ENCODE peak calls at places on chromosomes 4 and X, in five cellular contexts. C is IMR-90; G is lower leg skin; T is GM10248; X is CD4-positive, alpha-beta T cell. K is an unnamed sample.

GRCh38 chr4:6402566-6403399 is 69.6 kb downstream of the PPP2R2C start:
- DNase-seq in C (no peak), G (no peak), T (no peak), X (no peak), K (no peak)

GRCh38 chrX:43661521-43662240 is 5.6 kb downstream of the MAOA start:
- DNase-seq in C (no peak), G (no peak), T (no peak), X (no peak), K (no peak)

GRCh38 chrX:129590596-129590995 is 50.5 kb downstream of the OCRL start:
- DNase-seq in C (no peak), G (no peak), T (no peak), X (no peak), K (no peak)

GRCh38 chrX:72621619-72622485 is 49.2 kb upstream of the HDAC8 start:
- DNase-seq in C (peak), G (no peak), T (peak), X (no peak), K (no peak)

GRCh38 chr4:31078661-31079060 is 358.5 kb downstream of the PCDH7 start:
- DNase-seq in C (no peak), G (no peak), T (no peak), X (no peak), K (no peak)

GRCh38 chr4:78254893-78255292 is 197.8 kb downstream of the FRAS1 start:
- DNase-seq in C (no peak), G (no peak), T (no peak), X (no peak), K (no peak)

GRCh38 chr4:3680656-3681055 is 85.5 kb upstream of the ADRA2C start:
- DNase-seq in C (no peak), G (no peak), T (no peak), X (no peak), K (no peak)

GRCh38 chrX:66674506-66674905 is 35.6 kb upstream of the EDA2R start:
- DNase-seq in C (no peak), G (no peak), T (no peak), X (no peak), K (no peak)

GRCh38 chrX:121863976-121864375 is 816.6 kb downstream of the GLUD2 start:
- DNase-seq in C (no peak), G (no peak), T (no peak), X (no peak), K (no peak)

GRCh38 chrX:13690836-13691235 is 1.9 kb downstream of the RAB9A start:
- DNase-seq in C (no peak), G (no peak), T (no peak), X (no peak), K (no peak)

GRCh38 chrX:3346436-3347329 is at the start of gene MXRA5:
- DNase-seq in C (peak), G (no peak), T (no peak), X (no peak), K (peak)

GRCh38 chrX:114906978-114907510 is 110.4 kb downstream of the IL13RA2 start:
- DNase-seq in C (no peak), G (no peak), T (no peak), X (no peak), K (no peak)

GRCh38 chr4:151012836-151013235 is 2.2 kb downstream of the LRBA start:
- DNase-seq in C (no peak), G (no peak), T (no peak), X (no peak), K (no peak)

GRCh38 chr4:176335421-176335820 is 15.7 kb downstream of the SPCS3 start:
- DNase-seq in C (peak), G (no peak), T (no peak), X (no peak), K (no peak)

GRCh38 chr4:74480267-74480666 is 35.3 kb downstream of the AREG start:
- DNase-seq in C (no peak), G (peak), T (no peak), X (no peak), K (no peak)

GRCh38 chrX:87896057-87896456 is 378.5 kb downstream of the KLHL4 start:
- DNase-seq in C (no peak), G (no peak), T (no peak), X (no peak), K (no peak)

GRCh38 chr4:714087-714486 is 8.5 kb downstream of the PCGF3 start:
- DNase-seq in C (no peak), G (no peak), T (no peak), X (no peak), K (no peak)

GRCh38 chrX:135114392-135114791 is 5.9 kb downstream of the ETDB start:
- DNase-seq in C (no peak), G (no peak), T (peak), X (no peak), K (no peak)

GRCh38 chrX:8366491-8366890 is 98.1 kb upstream of the VCX3B start:
- DNase-seq in C (no peak), G (no peak), T (no peak), X (no peak), K (no peak)

GRCh38 chrX:8364369-8365141 is 100.1 kb upstream of the VCX3B start:
- DNase-seq in C (no peak), G (no peak), T (no peak), X (no peak), K (no peak)
- TF ChIP-seq CTCF in C (no peak), G (no peak), T (peak), X (no peak), K (peak)

GRCh38 chr4:133483600-133484246 is 334.6 kb downstream of the PCDH10 start:
- DNase-seq in C (peak), G (no peak), T (no peak), X (no peak), K (no peak)
- TF ChIP-seq CTCF in C (peak), G (no peak), T (no peak), X (no peak), K (peak)

DNA sequence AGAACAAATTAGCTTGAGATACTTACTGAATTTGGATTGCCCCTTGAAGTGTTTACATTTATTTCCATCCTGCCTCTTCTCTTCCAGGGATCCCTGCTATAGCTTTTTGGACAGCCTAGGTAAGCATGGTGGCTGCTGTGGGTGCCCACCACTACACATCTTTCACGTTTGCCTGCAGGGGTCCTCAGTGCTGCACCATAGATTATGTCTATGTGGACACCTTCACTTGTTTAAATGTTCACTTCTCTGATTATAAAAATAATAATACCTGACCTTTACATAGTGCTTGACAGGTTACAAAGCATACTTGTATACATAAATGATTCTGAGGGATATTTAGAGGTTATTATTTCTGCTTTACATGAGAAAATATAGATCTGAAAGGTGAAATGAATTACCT is 67.9 kb upstream of the SLC4A4 start:
- DNase-seq in C (peak), G (no peak), T (no peak), X (no peak), K (no peak)
- TF ChIP-seq CTCF in C (peak), G (no peak), T (peak), X (no peak), K (peak)

GRCh38 chrX:55253528-55253927 is 11.2 kb downstream of the PAGE3 start:
- DNase-seq in C (no peak), G (no peak), T (no peak), X (no peak), K (no peak)
- TF ChIP-seq CTCF in C (no peak), G (no peak), T (no peak), X (no peak), K (no peak)

GRCh38 chr4:186885289-186885688 is 161.6 kb upstream of the FAT1 start:
- DNase-seq in C (no peak), G (no peak), T (no peak), X (no peak), K (no peak)
- TF ChIP-seq CTCF in C (no peak), G (no peak), T (no peak), X (no peak), K (no peak)

DNA sequence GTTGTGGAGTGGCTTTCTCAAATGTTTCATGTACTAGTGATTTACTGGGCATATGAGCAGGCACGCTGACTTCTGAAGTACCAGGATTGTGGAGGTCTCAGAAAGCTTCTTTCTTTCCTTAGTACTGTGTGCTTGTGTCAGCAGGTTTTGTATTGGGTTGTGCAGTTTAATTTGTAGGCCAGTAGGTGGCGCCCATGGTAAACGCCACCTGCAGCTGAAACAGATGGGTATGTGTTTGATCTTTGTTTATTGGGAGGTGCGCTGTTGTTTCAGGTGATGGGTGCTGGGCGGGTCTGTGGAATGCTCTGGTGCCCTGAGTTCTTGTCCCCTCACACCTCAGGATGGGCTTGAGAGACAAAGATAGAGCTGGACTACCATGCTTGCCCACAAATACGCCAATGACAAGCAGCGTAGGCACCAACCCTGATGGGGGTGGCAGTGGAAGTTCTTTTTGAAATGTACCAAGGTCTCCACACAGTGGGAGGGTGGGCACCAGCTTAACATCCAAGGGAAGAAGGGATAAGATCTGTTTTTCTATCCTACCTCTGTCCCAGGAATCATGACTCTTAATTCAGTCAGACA is 141.5 kb downstream of the RPS6KA6 start:
- DNase-seq in C (peak), G (no peak), T (peak), X (no peak), K (no peak)
- TF ChIP-seq CTCF in C (peak), G (no peak), T (peak), X (no peak), K (peak)

GRCh38 chrX:39688576-39689373 is 409.0 kb downstream of the BCOR start:
- DNase-seq in C (peak), G (no peak), T (peak), X (no peak), K (peak)
- TF ChIP-seq CTCF in C (no peak), G (no peak), T (no peak), X (no peak), K (no peak)